ENCODE peak calls at places on chromosomes 7 and 10, in six cellular contexts. One of them, this sample, is unnamed.

GRCh38 chr7:30937426-30937825 is 25.8 kb downstream of the AQP1 start:
- DNase-seq in neural progenitor cell: no peak
- DNase-seq in PC-3: peak; percentile 20
- DNase-seq in IMR-90: no peak
- DNase-seq in endothelial cell of umbilical vein: no peak
- DNase-seq in fibroblast of lung: no peak
- DNase-seq in this sample: no peak

GRCh38 chr10:117373848-117374505 is 1.3 kb downstream of the PDZD8 start:
- DNase-seq in fibroblast of lung: peak; percentile 51
- DNase-seq in IMR-90: peak; percentile 51
- DNase-seq in PC-3: peak; percentile 25
- DNase-seq in endothelial cell of umbilical vein: peak; percentile 53
- DNase-seq in neural progenitor cell: peak; percentile 45
- DNase-seq in this sample: peak; percentile 44

GRCh38 chr7:157875230-157876179 is 538.7 kb downstream of the DNAJB6 start:
- DNase-seq in neural progenitor cell: peak; percentile 78
- DNase-seq in IMR-90: no peak
- DNase-seq in fibroblast of lung: no peak
- DNase-seq in endothelial cell of umbilical vein: no peak
- DNase-seq in PC-3: peak; percentile 38
- DNase-seq in this sample: peak; percentile 72

GRCh38 chr10:76119515-76119914 is 688.1 kb downstream of the LRMDA start:
- DNase-seq in fibroblast of lung: peak; percentile 44
- DNase-seq in IMR-90: peak; percentile 34
- DNase-seq in endothelial cell of umbilical vein: no peak
- DNase-seq in PC-3: peak; percentile 64
- DNase-seq in neural progenitor cell: no peak
- DNase-seq in this sample: no peak

GRCh38 chr7:27180431-27181175 is 4.4 kb downstream of the HOXA11 start:
- DNase-seq in neural progenitor cell: no peak
- DNase-seq in fibroblast of lung: no peak
- DNase-seq in endothelial cell of umbilical vein: peak; percentile 11
- DNase-seq in PC-3: no peak
- DNase-seq in IMR-90: no peak
- DNase-seq in this sample: no peak

GRCh38 chr10:33616921-33617320 is 282.5 kb upstream of the NRP1 start:
- DNase-seq in PC-3: no peak
- DNase-seq in IMR-90: peak; percentile 22
- DNase-seq in fibroblast of lung: peak; percentile 27
- DNase-seq in neural progenitor cell: no peak
- DNase-seq in endothelial cell of umbilical vein: no peak
- DNase-seq in this sample: no peak

GRCh38 chr7:27640914-27641570 is 21.6 kb downstream of the HIBADH start:
- DNase-seq in fibroblast of lung: peak; percentile 82
- DNase-seq in IMR-90: peak; percentile 49
- DNase-seq in neural progenitor cell: no peak
- DNase-seq in PC-3: peak; percentile 93
- DNase-seq in endothelial cell of umbilical vein: peak; percentile 96
- DNase-seq in this sample: no peak

GRCh38 chr10:718143-718700 is 28.8 kb upstream of the DIP2C start:
- DNase-seq in endothelial cell of umbilical vein: no peak
- DNase-seq in PC-3: no peak
- DNase-seq in fibroblast of lung: no peak
- DNase-seq in IMR-90: no peak
- DNase-seq in neural progenitor cell: no peak
- DNase-seq in this sample: no peak

GRCh38 chr10:129774736-129775401 is 189.2 kb downstream of the EBF3 start:
- DNase-seq in IMR-90: no peak
- DNase-seq in neural progenitor cell: no peak
- DNase-seq in endothelial cell of umbilical vein: no peak
- DNase-seq in fibroblast of lung: no peak
- DNase-seq in PC-3: no peak
- DNase-seq in this sample: no peak

GRCh38 chr7:140212100-140212881 is 35.5 kb upstream of the KDM7A start:
- DNase-seq in endothelial cell of umbilical vein: no peak
- DNase-seq in PC-3: peak; percentile 46
- DNase-seq in fibroblast of lung: no peak
- DNase-seq in IMR-90: peak; percentile 32
- DNase-seq in neural progenitor cell: no peak
- DNase-seq in this sample: no peak

GRCh38 chr10:22479419-22479818 is 134.1 kb downstream of the SPAG6 start:
- DNase-seq in endothelial cell of umbilical vein: no peak
- DNase-seq in fibroblast of lung: peak; percentile 44
- DNase-seq in IMR-90: no peak
- DNase-seq in neural progenitor cell: no peak
- DNase-seq in PC-3: no peak
- DNase-seq in this sample: no peak

GRCh38 chr10:75402486-75403143 is 1.1 kb upstream of the ZNF503 start:
- DNase-seq in fibroblast of lung: no peak
- DNase-seq in IMR-90: no peak
- DNase-seq in endothelial cell of umbilical vein: no peak
- DNase-seq in PC-3: peak; percentile 91
- DNase-seq in neural progenitor cell: peak; percentile 76
- DNase-seq in this sample: no peak

GRCh38 chr10:70914316-70914864 is 26.0 kb upstream of the PCBD1 start:
- DNase-seq in neural progenitor cell: no peak
- DNase-seq in PC-3: no peak
- DNase-seq in fibroblast of lung: no peak
- DNase-seq in endothelial cell of umbilical vein: no peak
- DNase-seq in IMR-90: no peak
- DNase-seq in this sample: no peak

GRCh38 chr7:50632561-50633413 is 67.6 kb upstream of the DDC start:
- DNase-seq in IMR-90: peak; percentile 50
- DNase-seq in PC-3: peak; percentile 69
- DNase-seq in fibroblast of lung: peak; percentile 63
- DNase-seq in endothelial cell of umbilical vein: peak; percentile 71
- DNase-seq in neural progenitor cell: peak; percentile 74
- DNase-seq in this sample: peak; percentile 83

GRCh38 chr7:67100956-67101361 is 104.3 kb downstream of the TYW1 start:
- DNase-seq in endothelial cell of umbilical vein: peak; percentile 36
- DNase-seq in IMR-90: no peak
- DNase-seq in fibroblast of lung: no peak
- DNase-seq in PC-3: no peak
- DNase-seq in neural progenitor cell: peak; percentile 7
- DNase-seq in this sample: no peak

GRCh38 chr10:99328579-99329237 is 448 bp upstream of the CNNM1 start:
- DNase-seq in fibroblast of lung: peak; percentile 18
- DNase-seq in endothelial cell of umbilical vein: no peak
- DNase-seq in IMR-90: peak; percentile 7
- DNase-seq in PC-3: peak; percentile 54
- DNase-seq in neural progenitor cell: no peak
- DNase-seq in this sample: no peak

GRCh38 chr7:92621026-92621540 is 30.9 kb upstream of the FAM133B start:
- DNase-seq in fibroblast of lung: peak; percentile 97
- DNase-seq in IMR-90: peak; percentile 94
- DNase-seq in neural progenitor cell: peak; percentile 67
- DNase-seq in endothelial cell of umbilical vein: peak; percentile 90
- DNase-seq in PC-3: peak; percentile 88
- DNase-seq in this sample: peak; percentile 88

GRCh38 chr7:89777499-89777898 is 376.8 kb upstream of the STEAP1 start:
- DNase-seq in neural progenitor cell: no peak
- DNase-seq in IMR-90: no peak
- DNase-seq in endothelial cell of umbilical vein: no peak
- DNase-seq in fibroblast of lung: no peak
- DNase-seq in PC-3: no peak
- DNase-seq in this sample: no peak

GRCh38 chr10:33113111-33113856 is 155.3 kb upstream of the ITGB1 start:
- DNase-seq in neural progenitor cell: no peak
- DNase-seq in fibroblast of lung: peak; percentile 95
- DNase-seq in endothelial cell of umbilical vein: no peak
- DNase-seq in IMR-90: peak; percentile 91
- DNase-seq in PC-3: no peak
- DNase-seq in this sample: no peak

GRCh38 chr10:49184642-49185111 is 3.5 kb downstream of the TMEM273 start:
- DNase-seq in neural progenitor cell: no peak
- DNase-seq in IMR-90: no peak
- DNase-seq in fibroblast of lung: no peak
- DNase-seq in PC-3: no peak
- DNase-seq in endothelial cell of umbilical vein: no peak
- DNase-seq in this sample: no peak

GRCh38 chr7:113085781-113086390 is 741 bp downstream of the GPR85 start:
- DNase-seq in IMR-90: peak; percentile 23
- DNase-seq in PC-3: no peak
- DNase-seq in fibroblast of lung: peak; percentile 43
- DNase-seq in neural progenitor cell: peak; percentile 17
- DNase-seq in endothelial cell of umbilical vein: peak; percentile 3
- DNase-seq in this sample: no peak

GRCh38 chr7:88300401-88300800 is 6.3 kb downstream of the STEAP4 start:
- DNase-seq in fibroblast of lung: no peak
- DNase-seq in neural progenitor cell: no peak
- DNase-seq in endothelial cell of umbilical vein: no peak
- DNase-seq in IMR-90: no peak
- DNase-seq in PC-3: no peak
- DNase-seq in this sample: no peak

GRCh38 chr7:17444151-17444550 is 145.7 kb downstream of the AHR start:
- DNase-seq in IMR-90: no peak
- DNase-seq in PC-3: no peak
- DNase-seq in endothelial cell of umbilical vein: peak; percentile 79
- DNase-seq in fibroblast of lung: no peak
- DNase-seq in neural progenitor cell: no peak
- DNase-seq in this sample: no peak

GRCh38 chr10:103885617-103886016 is 30.2 kb upstream of the SH3PXD2A start:
- DNase-seq in fibroblast of lung: peak; percentile 33
- DNase-seq in endothelial cell of umbilical vein: no peak
- DNase-seq in PC-3: no peak
- DNase-seq in neural progenitor cell: no peak
- DNase-seq in IMR-90: peak; percentile 49
- DNase-seq in this sample: no peak

GRCh38 chr7:88278881-88279280 is 27.8 kb downstream of the STEAP4 start:
- DNase-seq in endothelial cell of umbilical vein: peak; percentile 74
- DNase-seq in PC-3: no peak
- DNase-seq in neural progenitor cell: no peak
- DNase-seq in IMR-90: no peak
- DNase-seq in fibroblast of lung: peak; percentile 1
- DNase-seq in this sample: no peak

GRCh38 chr7:96152706-96153105 is 169.2 kb downstream of the SLC25A13 start:
- DNase-seq in IMR-90: no peak
- DNase-seq in PC-3: no peak
- DNase-seq in endothelial cell of umbilical vein: no peak
- DNase-seq in fibroblast of lung: no peak
- DNase-seq in neural progenitor cell: no peak
- DNase-seq in this sample: no peak

GRCh38 chr10:33735463-33735862 is 401.0 kb upstream of the NRP1 start:
- DNase-seq in IMR-90: peak; percentile 24
- DNase-seq in neural progenitor cell: no peak
- DNase-seq in fibroblast of lung: no peak
- DNase-seq in PC-3: peak; percentile 82
- DNase-seq in endothelial cell of umbilical vein: no peak
- DNase-seq in this sample: no peak

GRCh38 chr7:84207025-84207424 is 12.4 kb upstream of the SEMA3A start:
- DNase-seq in fibroblast of lung: no peak
- DNase-seq in endothelial cell of umbilical vein: no peak
- DNase-seq in IMR-90: no peak
- DNase-seq in PC-3: no peak
- DNase-seq in neural progenitor cell: peak; percentile 74
- DNase-seq in this sample: no peak

GRCh38 chr7:20835111-20835750 is 48.5 kb upstream of the SP8 start:
- DNase-seq in endothelial cell of umbilical vein: no peak
- DNase-seq in neural progenitor cell: peak; percentile 25
- DNase-seq in fibroblast of lung: no peak
- DNase-seq in PC-3: no peak
- DNase-seq in IMR-90: no peak
- DNase-seq in this sample: no peak
- H3K4me2 ChIP-seq in endothelial cell of umbilical vein: no peak overlapping the region
- H3K4me2 ChIP-seq in neural progenitor cell: no peak overlapping the region
- H3K4me2 ChIP-seq in fibroblast of lung: no peak overlapping the region
- H3K4me2 ChIP-seq in PC-3: no peak overlapping the region
- H3K4me2 ChIP-seq in IMR-90: no peak overlapping the region
- H3K4me2 ChIP-seq in this sample: no peak overlapping the region

GRCh38 chr10:132375795-132376297 is 21.2 kb upstream of the PWWP2B start:
- DNase-seq in endothelial cell of umbilical vein: no peak
- DNase-seq in IMR-90: no peak
- DNase-seq in PC-3: no peak
- DNase-seq in neural progenitor cell: no peak
- DNase-seq in fibroblast of lung: no peak
- DNase-seq in this sample: no peak
- H3K4me2 ChIP-seq in endothelial cell of umbilical vein: no peak overlapping the region
- H3K4me2 ChIP-seq in IMR-90: no peak overlapping the region
- H3K4me2 ChIP-seq in PC-3: no peak overlapping the region
- H3K4me2 ChIP-seq in neural progenitor cell: no peak overlapping the region
- H3K4me2 ChIP-seq in fibroblast of lung: no peak overlapping the region
- H3K4me2 ChIP-seq in this sample: no peak overlapping the region

GRCh38 chr7:999149-999883 is 16.3 kb downstream of the CYP2W1 start:
- DNase-seq in PC-3: no peak
- DNase-seq in fibroblast of lung: peak; percentile 6
- DNase-seq in neural progenitor cell: no peak
- DNase-seq in endothelial cell of umbilical vein: no peak
- DNase-seq in IMR-90: no peak
- DNase-seq in this sample: no peak
- H3K4me2 ChIP-seq in PC-3: no peak overlapping the region
- H3K4me2 ChIP-seq in fibroblast of lung: no peak overlapping the region
- H3K4me2 ChIP-seq in neural progenitor cell: no peak overlapping the region
- H3K4me2 ChIP-seq in endothelial cell of umbilical vein: no peak overlapping the region
- H3K4me2 ChIP-seq in IMR-90: no peak overlapping the region
- H3K4me2 ChIP-seq in this sample: peak overlapping the region; percentile 72

GRCh38 chr10:69223028-69223342 is 2.9 kb downstream of the HKDC1 start:
- DNase-seq in fibroblast of lung: no peak
- DNase-seq in neural progenitor cell: no peak
- DNase-seq in endothelial cell of umbilical vein: no peak
- DNase-seq in PC-3: no peak
- DNase-seq in IMR-90: no peak
- DNase-seq in this sample: no peak
- H3K4me2 ChIP-seq in fibroblast of lung: no peak overlapping the region
- H3K4me2 ChIP-seq in neural progenitor cell: no peak overlapping the region
- H3K4me2 ChIP-seq in endothelial cell of umbilical vein: no peak overlapping the region
- H3K4me2 ChIP-seq in PC-3: peak overlapping the region; percentile 77
- H3K4me2 ChIP-seq in IMR-90: no peak overlapping the region
- H3K4me2 ChIP-seq in this sample: peak overlapping the region; percentile 25

DNA sequence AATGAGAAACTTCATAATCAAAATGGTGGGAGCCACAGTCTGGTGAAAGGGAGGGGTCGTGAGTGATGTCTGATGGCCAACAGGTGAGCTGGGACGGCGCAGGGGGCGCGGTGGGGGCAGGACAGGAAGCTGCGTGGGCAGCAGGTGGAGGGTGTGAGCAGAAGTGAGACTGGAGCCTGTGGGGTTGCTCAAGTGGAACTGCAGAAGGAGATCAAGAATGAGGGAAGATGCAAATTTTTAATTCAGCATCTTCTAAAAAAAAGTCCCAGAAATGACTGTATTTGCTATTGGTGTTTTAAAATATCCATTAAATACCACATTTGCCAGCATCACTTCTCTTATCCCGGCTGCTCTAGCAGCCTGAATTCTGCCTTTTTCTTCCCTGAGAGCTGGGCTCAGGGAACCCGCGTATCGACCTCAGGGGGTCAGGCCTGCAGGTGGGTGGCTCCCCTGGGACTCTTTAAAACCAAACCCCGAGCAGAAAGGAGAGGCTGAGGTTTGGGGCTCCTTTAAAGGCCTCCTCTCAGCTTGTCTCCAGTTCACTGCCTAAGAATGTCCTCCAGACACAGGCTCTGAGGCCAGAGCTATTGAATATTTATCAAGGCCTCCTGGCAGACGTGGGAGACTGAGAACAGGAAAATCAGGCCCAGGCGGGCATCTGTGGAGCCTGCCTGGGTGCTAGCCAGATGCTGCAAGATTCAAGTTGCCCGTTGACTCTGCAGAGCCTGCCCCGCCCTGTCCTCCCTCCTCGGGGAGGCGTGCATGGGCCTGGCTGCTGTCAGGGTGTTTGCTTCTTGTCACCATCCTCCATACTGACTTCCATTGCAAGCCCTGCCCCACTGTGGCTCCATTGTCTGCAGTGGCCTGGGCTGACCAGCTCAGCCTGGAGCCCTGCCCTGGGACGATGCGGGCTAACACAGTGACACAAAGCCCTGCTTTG is 53.9 kb downstream of the SYPL1 start:
- DNase-seq in neural progenitor cell: peak; percentile 74
- DNase-seq in PC-3: peak; percentile 93
- DNase-seq in IMR-90: no peak
- DNase-seq in endothelial cell of umbilical vein: no peak
- DNase-seq in fibroblast of lung: no peak
- DNase-seq in this sample: peak; percentile 99
- H3K4me2 ChIP-seq in neural progenitor cell: peak overlapping the region; percentile 46
- H3K4me2 ChIP-seq in PC-3: peak overlapping the region; percentile 6
- H3K4me2 ChIP-seq in IMR-90: no peak overlapping the region
- H3K4me2 ChIP-seq in endothelial cell of umbilical vein: no peak overlapping the region
- H3K4me2 ChIP-seq in fibroblast of lung: no peak overlapping the region
- H3K4me2 ChIP-seq in this sample: peak overlapping the region; percentile 82